ENCODE peak calls at places on chromosomes 1 and 21, in four cellular contexts. One of them, this sample, is unnamed.

GRCh38 chr21:14120091-14120734 is 90.5 kb downstream of the LIPI start:
- DNase-seq in GM06990: no peak
- DNase-seq in fibroblast of lung: no peak
- DNase-seq in NCI-H1105: peak
- DNase-seq in this sample: peak

GRCh38 chr21:37710555-37711293 is 205.5 kb downstream of the KCNJ6 start:
- DNase-seq in GM06990: no peak
- DNase-seq in fibroblast of lung: no peak
- DNase-seq in NCI-H1105: peak
- DNase-seq in this sample: no peak

GRCh38 chr21:36703626-36704280 is 4.8 kb downstream of the SIM2 start:
- DNase-seq in GM06990: no peak
- DNase-seq in fibroblast of lung: no peak
- DNase-seq in NCI-H1105: no peak
- DNase-seq in this sample: no peak

GRCh38 chr21:34894401-34894800 is 154.7 kb downstream of the RUNX1 start:
- DNase-seq in GM06990: no peak
- DNase-seq in fibroblast of lung: no peak
- DNase-seq in NCI-H1105: no peak
- DNase-seq in this sample: no peak

GRCh38 chr1:3352084-3352951 is 102.1 kb upstream of the ARHGEF16 start:
- DNase-seq in GM06990: no peak
- DNase-seq in fibroblast of lung: peak
- DNase-seq in NCI-H1105: no peak
- DNase-seq in this sample: peak

GRCh38 chr21:42672699-42673458 is 19.5 kb downstream of the PDE9A start:
- DNase-seq in GM06990: no peak
- DNase-seq in fibroblast of lung: peak
- DNase-seq in NCI-H1105: no peak
- DNase-seq in this sample: no peak

GRCh38 chr21:17476006-17476405 is 36.8 kb upstream of the CXADR start:
- DNase-seq in GM06990: no peak
- DNase-seq in fibroblast of lung: no peak
- DNase-seq in NCI-H1105: no peak
- DNase-seq in this sample: no peak

GRCh38 chr1:53680868-53681267 is 58.1 kb downstream of the GLIS1 start:
- DNase-seq in GM06990: no peak
- DNase-seq in fibroblast of lung: no peak
- DNase-seq in NCI-H1105: no peak
- DNase-seq in this sample: no peak

GRCh38 chr1:40861227-40862003 is 748 bp downstream of the CITED4 start:
- DNase-seq in GM06990: no peak
- DNase-seq in fibroblast of lung: peak
- DNase-seq in NCI-H1105: peak
- DNase-seq in this sample: peak

GRCh38 chr1:150320667-150320978 is 710 bp upstream of the PRPF3 start:
- DNase-seq in GM06990: peak
- DNase-seq in fibroblast of lung: no peak
- DNase-seq in NCI-H1105: no peak
- DNase-seq in this sample: no peak

GRCh38 chr21:35619184-35619583 is 441.1 kb downstream of the SETD4 start:
- DNase-seq in GM06990: no peak
- DNase-seq in fibroblast of lung: peak
- DNase-seq in NCI-H1105: no peak
- DNase-seq in this sample: no peak

GRCh38 chr1:41662061-41662655 is 177.7 kb upstream of the EDN2 start:
- DNase-seq in GM06990: peak
- DNase-seq in fibroblast of lung: peak
- DNase-seq in NCI-H1105: peak
- DNase-seq in this sample: no peak